ENCODE peak calls at places on chromosomes 7 and 10, in five cellular contexts. One of them, this sample, is unnamed.

GRCh38 chr7:156999611-157000046 is 10.8 kb downstream of the MNX1 start:
- DNase-seq in endothelial cell: no peak
- DNase-seq in spleen: peak
- DNase-seq in left ventricle myocardium inferior: no peak
- DNase-seq in pancreas: peak
- DNase-seq in this sample: no peak

GRCh38 chr10:32077896-32078295 is 21.7 kb upstream of the KIF5B start:
- DNase-seq in pancreas: no peak
- DNase-seq in spleen: no peak
- DNase-seq in endothelial cell: no peak
- DNase-seq in left ventricle myocardium inferior: peak
- DNase-seq in this sample: peak

GRCh38 chr10:126908225-126908624 is 3.0 kb downstream of the DOCK1 start:
- DNase-seq in pancreas: no peak
- DNase-seq in endothelial cell: no peak
- DNase-seq in left ventricle myocardium inferior: no peak
- DNase-seq in spleen: no peak
- DNase-seq in this sample: no peak

GRCh38 chr7:16619979-16620408 is 25.6 kb downstream of the ANKMY2 start:
- DNase-seq in spleen: no peak
- DNase-seq in endothelial cell: no peak
- DNase-seq in left ventricle myocardium inferior: no peak
- DNase-seq in pancreas: no peak
- DNase-seq in this sample: peak

GRCh38 chr10:101693701-101694055 is 1.3 kb downstream of the FBXW4 start:
- DNase-seq in spleen: no peak
- DNase-seq in left ventricle myocardium inferior: no peak
- DNase-seq in endothelial cell: no peak
- DNase-seq in pancreas: no peak
- DNase-seq in this sample: peak

GRCh38 chr7:104397442-104397841 is 69.0 kb downstream of the LHFPL3 start:
- DNase-seq in spleen: no peak
- DNase-seq in left ventricle myocardium inferior: no peak
- DNase-seq in endothelial cell: no peak
- DNase-seq in pancreas: no peak
- DNase-seq in this sample: no peak

GRCh38 chr7:151699147-151699546 is 177.8 kb downstream of the PRKAG2 start:
- DNase-seq in endothelial cell: no peak
- DNase-seq in spleen: no peak
- DNase-seq in left ventricle myocardium inferior: peak
- DNase-seq in pancreas: no peak
- DNase-seq in this sample: peak

GRCh38 chr10:23399701-23400144 is 39.2 kb upstream of the OTUD1 start:
- DNase-seq in pancreas: no peak
- DNase-seq in left ventricle myocardium inferior: peak
- DNase-seq in endothelial cell: no peak
- DNase-seq in spleen: no peak
- DNase-seq in this sample: peak

GRCh38 chr7:111364413-111364812 is 197.9 kb downstream of the IMMP2L start:
- DNase-seq in endothelial cell: no peak
- DNase-seq in spleen: no peak
- DNase-seq in pancreas: no peak
- DNase-seq in left ventricle myocardium inferior: no peak
- DNase-seq in this sample: peak

GRCh38 chr7:6026011-6026819 is 5.0 kb upstream of the ANKRD61 start:
- DNase-seq in pancreas: no peak
- DNase-seq in endothelial cell: peak
- DNase-seq in left ventricle myocardium inferior: peak
- DNase-seq in spleen: peak
- DNase-seq in this sample: peak

GRCh38 chr7:85554294-85554877 is 367.5 kb upstream of the SEMA3D start:
- DNase-seq in pancreas: no peak
- DNase-seq in endothelial cell: peak
- DNase-seq in spleen: no peak
- DNase-seq in left ventricle myocardium inferior: no peak
- DNase-seq in this sample: peak

DNA sequence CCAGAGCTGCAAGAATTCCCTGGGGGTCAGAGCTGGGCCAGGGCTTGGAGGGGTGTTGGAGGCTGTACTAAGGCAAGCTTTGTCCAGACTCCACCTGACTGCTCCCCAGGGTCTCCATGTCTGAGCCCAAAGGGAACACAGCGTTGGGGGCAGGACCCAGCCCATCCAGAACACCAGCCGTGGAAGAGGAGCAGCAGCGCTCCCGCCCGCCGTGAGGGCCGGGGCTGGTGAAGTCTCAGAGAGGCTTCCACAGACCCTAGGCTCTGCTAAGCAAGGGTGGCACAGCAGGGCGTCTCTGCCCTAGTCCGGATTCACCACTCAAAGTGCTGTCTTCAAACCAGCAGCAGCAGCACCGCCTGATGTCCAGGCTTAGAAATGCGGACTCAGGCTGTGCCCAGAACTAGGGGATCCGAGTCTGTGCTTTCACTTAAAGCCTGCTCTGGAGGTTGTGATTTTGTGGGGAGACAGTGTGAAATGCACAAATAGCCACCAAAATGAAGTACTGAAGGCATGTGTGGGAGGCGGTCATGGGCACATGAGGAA is 16.7 kb upstream of the AQP1 start:
- DNase-seq in spleen: no peak
- DNase-seq in pancreas: no peak
- DNase-seq in left ventricle myocardium inferior: no peak
- DNase-seq in endothelial cell: no peak
- DNase-seq in this sample: no peak
- TF ChIP-seq CTCF in spleen: no peak
- TF ChIP-seq CTCF in pancreas: no peak
- TF ChIP-seq CTCF in left ventricle myocardium inferior: no peak
- TF ChIP-seq CTCF in endothelial cell: no peak
- TF ChIP-seq CTCF in this sample: peak

GRCh38 chr10:33837736-33838135 is 503.3 kb upstream of the NRP1 start:
- DNase-seq in endothelial cell: no peak
- DNase-seq in pancreas: no peak
- DNase-seq in spleen: no peak
- DNase-seq in left ventricle myocardium inferior: no peak
- DNase-seq in this sample: no peak
- TF ChIP-seq CTCF in endothelial cell: no peak
- TF ChIP-seq CTCF in pancreas: no peak
- TF ChIP-seq CTCF in spleen: no peak
- TF ChIP-seq CTCF in left ventricle myocardium inferior: no peak
- TF ChIP-seq CTCF in this sample: no peak

DNA sequence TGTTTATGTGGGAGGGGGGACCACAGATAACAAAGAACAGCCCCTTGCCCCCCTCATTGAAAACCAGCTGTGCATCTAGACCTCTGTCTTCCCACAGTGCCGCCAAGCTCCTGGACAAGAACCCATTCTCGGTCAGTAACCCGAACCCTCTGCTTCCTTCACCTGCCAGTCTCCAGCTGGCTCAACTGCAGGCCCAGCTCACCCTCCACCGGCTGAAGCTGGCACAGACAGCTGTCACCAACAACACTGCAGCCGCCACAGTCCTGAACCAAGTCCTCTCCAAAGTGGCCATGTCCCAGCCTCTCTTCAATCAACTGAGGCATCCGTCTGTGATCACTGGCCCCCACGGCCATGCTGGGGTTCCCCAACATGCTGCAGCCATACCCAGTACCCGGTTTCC is 91.0 kb upstream of the PDCD4 start:
- DNase-seq in pancreas: no peak
- DNase-seq in spleen: no peak
- DNase-seq in left ventricle myocardium inferior: peak
- DNase-seq in endothelial cell: no peak
- DNase-seq in this sample: no peak
- TF ChIP-seq CTCF in pancreas: no peak
- TF ChIP-seq CTCF in spleen: no peak
- TF ChIP-seq CTCF in left ventricle myocardium inferior: no peak
- TF ChIP-seq CTCF in endothelial cell: no peak
- TF ChIP-seq CTCF in this sample: no peak

DNA sequence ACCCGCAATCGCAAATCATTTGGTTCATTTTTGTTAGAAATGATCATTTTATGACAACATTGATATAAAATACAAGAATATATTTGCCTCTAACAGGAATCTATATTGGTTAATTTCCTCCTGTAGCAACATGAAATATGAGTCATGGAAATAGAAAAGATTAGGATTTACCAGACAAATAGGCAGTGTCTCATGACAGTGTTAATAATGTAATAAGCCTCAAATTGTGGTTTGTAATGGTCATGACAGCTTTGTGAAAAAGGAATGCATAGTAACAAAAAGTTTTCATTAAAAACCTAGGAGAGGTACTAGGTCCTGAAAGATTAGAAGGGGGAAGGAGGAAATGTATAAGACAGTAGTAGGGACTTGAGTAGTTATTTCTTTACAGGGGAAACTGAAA is 7.9 kb upstream of the SLK start:
- DNase-seq in spleen: no peak
- DNase-seq in pancreas: no peak
- DNase-seq in endothelial cell: no peak
- DNase-seq in left ventricle myocardium inferior: no peak
- DNase-seq in this sample: no peak
- TF ChIP-seq CTCF in spleen: no peak
- TF ChIP-seq CTCF in pancreas: no peak
- TF ChIP-seq CTCF in endothelial cell: no peak
- TF ChIP-seq CTCF in left ventricle myocardium inferior: no peak
- TF ChIP-seq CTCF in this sample: no peak

GRCh38 chr7:147913239-147913638 is 677.3 kb upstream of the C7orf33 start:
- DNase-seq in pancreas: no peak
- DNase-seq in left ventricle myocardium inferior: no peak
- DNase-seq in spleen: no peak
- DNase-seq in endothelial cell: no peak
- DNase-seq in this sample: no peak

GRCh38 chr7:147916573-147916972 is 674.0 kb upstream of the C7orf33 start:
- DNase-seq in spleen: no peak
- DNase-seq in endothelial cell: no peak
- DNase-seq in pancreas: no peak
- DNase-seq in left ventricle myocardium inferior: no peak
- DNase-seq in this sample: no peak

GRCh38 chr7:147911224-147911623 is 679.3 kb upstream of the C7orf33 start:
- DNase-seq in endothelial cell: no peak
- DNase-seq in pancreas: no peak
- DNase-seq in spleen: no peak
- DNase-seq in left ventricle myocardium inferior: no peak
- DNase-seq in this sample: no peak

GRCh38 chr7:147915781-147916180 is 674.8 kb upstream of the C7orf33 start:
- DNase-seq in endothelial cell: no peak
- DNase-seq in spleen: no peak
- DNase-seq in pancreas: no peak
- DNase-seq in left ventricle myocardium inferior: no peak
- DNase-seq in this sample: no peak
- TF ChIP-seq CTCF in endothelial cell: no peak
- TF ChIP-seq CTCF in spleen: no peak
- TF ChIP-seq CTCF in pancreas: no peak
- TF ChIP-seq CTCF in left ventricle myocardium inferior: no peak
- TF ChIP-seq CTCF in this sample: no peak

DNA sequence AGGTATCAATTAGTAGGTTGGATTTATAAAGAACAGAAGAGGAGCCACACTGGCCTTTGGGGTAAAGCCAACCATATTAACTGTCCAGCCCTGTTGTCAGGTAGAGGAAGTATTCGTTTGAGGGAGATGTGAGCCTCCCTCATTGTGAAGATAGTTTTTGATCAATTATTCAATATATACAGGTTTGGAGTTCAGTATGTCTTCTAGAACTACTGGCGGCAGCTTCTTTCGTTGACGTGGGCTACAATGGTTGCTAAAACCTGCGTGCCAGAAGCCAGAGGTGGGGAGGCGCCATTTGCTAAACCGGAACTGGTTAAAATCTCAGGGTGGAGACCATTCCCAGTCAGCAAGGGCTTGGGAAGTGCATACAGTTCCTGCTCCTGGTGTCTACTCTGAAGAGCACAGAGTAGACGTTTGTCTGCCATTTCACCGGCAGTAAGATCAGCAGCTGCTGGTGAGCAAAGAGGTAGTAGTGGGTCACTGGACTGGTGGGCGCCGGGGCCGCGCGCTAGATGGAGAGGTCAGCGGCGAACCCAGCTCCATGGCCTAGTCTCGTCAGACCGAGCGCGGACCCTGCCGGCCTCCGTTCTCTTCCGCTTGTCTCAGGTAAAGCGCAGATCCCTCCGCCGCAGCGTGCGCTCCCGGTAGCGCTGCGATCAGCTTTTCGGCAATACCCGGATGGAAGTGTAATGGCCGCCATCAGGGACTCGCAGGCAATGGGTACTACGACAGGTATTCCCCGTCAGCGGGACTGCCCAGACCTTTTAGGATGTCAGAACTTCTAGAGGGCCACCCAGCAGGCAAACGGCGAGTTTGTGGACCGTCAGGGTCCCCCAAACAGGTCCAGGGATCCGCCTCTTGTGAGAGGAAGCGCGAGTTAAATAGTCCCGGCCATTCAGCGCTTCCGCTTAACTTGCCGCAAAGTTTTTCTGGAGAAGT is at the start of gene ZNF518A:
- DNase-seq in left ventricle myocardium inferior: peak
- DNase-seq in spleen: peak
- DNase-seq in pancreas: peak
- DNase-seq in endothelial cell: peak
- DNase-seq in this sample: peak
- TF ChIP-seq CTCF in left ventricle myocardium inferior: no peak
- TF ChIP-seq CTCF in spleen: no peak
- TF ChIP-seq CTCF in pancreas: no peak
- TF ChIP-seq CTCF in endothelial cell: no peak
- TF ChIP-seq CTCF in this sample: no peak

GRCh38 chr7:47791682-47792081 is 156.6 kb downstream of the PKD1L1 start:
- DNase-seq in left ventricle myocardium inferior: no peak
- DNase-seq in spleen: no peak
- DNase-seq in pancreas: no peak
- DNase-seq in endothelial cell: no peak
- DNase-seq in this sample: no peak

GRCh38 chr7:47795631-47796030 is 152.6 kb downstream of the PKD1L1 start:
- DNase-seq in pancreas: no peak
- DNase-seq in left ventricle myocardium inferior: no peak
- DNase-seq in endothelial cell: no peak
- DNase-seq in spleen: no peak
- DNase-seq in this sample: peak

GRCh38 chr7:47794016-47794415 is 154.2 kb downstream of the PKD1L1 start:
- DNase-seq in spleen: no peak
- DNase-seq in left ventricle myocardium inferior: no peak
- DNase-seq in endothelial cell: no peak
- DNase-seq in pancreas: no peak
- DNase-seq in this sample: no peak

GRCh38 chr7:47796347-47796746 is 151.9 kb downstream of the PKD1L1 start:
- DNase-seq in spleen: no peak
- DNase-seq in pancreas: no peak
- DNase-seq in left ventricle myocardium inferior: no peak
- DNase-seq in endothelial cell: no peak
- DNase-seq in this sample: no peak

DNA sequence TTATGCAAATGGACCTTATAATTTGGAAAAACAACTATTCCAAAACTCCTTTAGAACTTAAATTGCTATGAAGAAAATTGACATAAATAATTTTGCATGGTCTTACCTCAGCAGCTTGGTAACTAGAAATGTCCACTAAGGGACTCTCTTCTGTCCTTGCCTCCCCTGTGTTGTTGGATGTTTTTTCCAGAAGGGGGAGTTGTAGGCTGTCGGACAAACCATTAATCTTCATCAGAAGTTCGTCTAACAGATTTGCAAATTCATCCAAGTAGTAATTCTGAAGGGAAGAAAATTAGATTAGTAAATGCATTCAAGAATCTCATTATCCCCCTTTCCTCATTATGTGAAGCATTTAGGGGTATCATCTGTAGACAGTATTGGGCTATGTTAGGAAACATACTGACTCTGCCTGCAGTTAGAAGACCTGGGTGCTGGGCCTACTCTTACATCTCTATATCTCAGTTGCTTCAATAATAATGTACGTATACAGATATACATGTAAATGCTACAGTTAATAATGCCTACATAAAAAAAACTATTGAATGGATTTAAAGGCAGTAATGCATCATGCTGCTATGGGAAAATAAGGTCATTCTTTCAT is 155.6 kb downstream of the PKD1L1 start:
- DNase-seq in endothelial cell: no peak
- DNase-seq in spleen: no peak
- DNase-seq in pancreas: no peak
- DNase-seq in left ventricle myocardium inferior: no peak
- DNase-seq in this sample: no peak
- TF ChIP-seq CTCF in endothelial cell: peak
- TF ChIP-seq CTCF in spleen: no peak
- TF ChIP-seq CTCF in pancreas: no peak
- TF ChIP-seq CTCF in left ventricle myocardium inferior: peak
- TF ChIP-seq CTCF in this sample: peak

This sample was measured in astrocyte of the spinal cord.